ENCODE peak calls at places on chromosomes 16 and 17, in seven cellular contexts. One of them, this sample, is unnamed.

GRCh38 chr16:65111306-65111705 is 10.6 kb downstream of the CDH11 start:
- DNase-seq in tibial artery: no peak
- DNase-seq in A673: no peak
- DNase-seq in ascending aorta: no peak
- DNase-seq in CD8-positive, alpha-beta T cell: no peak
- DNase-seq in right lobe of liver: no peak
- DNase-seq in stomach: no peak
- DNase-seq in this sample: no peak

GRCh38 chr17:75625813-75626486 is 7.3 kb upstream of the SMIM5 start:
- DNase-seq in tibial artery: no peak
- DNase-seq in A673: peak; percentile 44
- DNase-seq in ascending aorta: no peak
- DNase-seq in CD8-positive, alpha-beta T cell: no peak
- DNase-seq in right lobe of liver: no peak
- DNase-seq in stomach: no peak
- DNase-seq in this sample: no peak

GRCh38 chr17:68981288-68981687 is 26.1 kb upstream of the ABCA8 start:
- DNase-seq in tibial artery: peak; percentile 74
- DNase-seq in A673: peak; percentile 92
- DNase-seq in ascending aorta: peak; percentile 76
- DNase-seq in CD8-positive, alpha-beta T cell: no peak
- DNase-seq in right lobe of liver: no peak
- DNase-seq in stomach: peak; percentile 29
- DNase-seq in this sample: peak; percentile 45

GRCh38 chr17:45345554-45346254 is 28.9 kb upstream of the MAP3K14 start:
- DNase-seq in tibial artery: no peak
- DNase-seq in A673: peak; percentile 93
- DNase-seq in ascending aorta: peak; percentile 55
- DNase-seq in CD8-positive, alpha-beta T cell: no peak
- DNase-seq in right lobe of liver: no peak
- DNase-seq in stomach: no peak
- DNase-seq in this sample: no peak

GRCh38 chr17:15431201-15431600 is 36.2 kb downstream of the CDRT4 start:
- DNase-seq in tibial artery: peak; percentile 67
- DNase-seq in A673: no peak
- DNase-seq in ascending aorta: no peak
- DNase-seq in CD8-positive, alpha-beta T cell: no peak
- DNase-seq in right lobe of liver: no peak
- DNase-seq in stomach: no peak
- DNase-seq in this sample: peak; percentile 52

GRCh38 chr16:1209081-1209480 is 16.0 kb downstream of the TPSG1 start:
- DNase-seq in tibial artery: no peak
- DNase-seq in A673: no peak
- DNase-seq in ascending aorta: no peak
- DNase-seq in CD8-positive, alpha-beta T cell: no peak
- DNase-seq in right lobe of liver: no peak
- DNase-seq in stomach: no peak
- DNase-seq in this sample: no peak

GRCh38 chr17:2802574-2802973 is 6.3 kb downstream of the RAP1GAP2 start:
- DNase-seq in tibial artery: no peak
- DNase-seq in A673: no peak
- DNase-seq in ascending aorta: no peak
- DNase-seq in CD8-positive, alpha-beta T cell: no peak
- DNase-seq in right lobe of liver: no peak
- DNase-seq in stomach: no peak
- DNase-seq in this sample: no peak

GRCh38 chr16:53434436-53435065 is at the start of gene RBL2:
- DNase-seq in tibial artery: peak; percentile 89
- DNase-seq in A673: peak; percentile 68
- DNase-seq in ascending aorta: peak; percentile 88
- DNase-seq in CD8-positive, alpha-beta T cell: peak; percentile 90
- DNase-seq in right lobe of liver: peak; percentile 93
- DNase-seq in stomach: peak; percentile 87
- DNase-seq in this sample: peak; percentile 85

GRCh38 chr16:85057948-85058347 is 30.4 kb downstream of the KIAA0513 start:
- DNase-seq in tibial artery: no peak
- DNase-seq in A673: no peak
- DNase-seq in ascending aorta: no peak
- DNase-seq in CD8-positive, alpha-beta T cell: no peak
- DNase-seq in right lobe of liver: no peak
- DNase-seq in stomach: no peak
- DNase-seq in this sample: no peak

GRCh38 chr17:5531019-5531418 is 44.7 kb downstream of the MIS12 start:
- DNase-seq in tibial artery: no peak
- DNase-seq in A673: no peak
- DNase-seq in ascending aorta: no peak
- DNase-seq in CD8-positive, alpha-beta T cell: no peak
- DNase-seq in right lobe of liver: no peak
- DNase-seq in stomach: no peak
- DNase-seq in this sample: no peak

GRCh38 chr17:57987582-57988300 is at the start of gene VEZF1:
- DNase-seq in tibial artery: peak; percentile 87
- DNase-seq in A673: peak; percentile 88
- DNase-seq in ascending aorta: peak; percentile 85
- DNase-seq in CD8-positive, alpha-beta T cell: peak; percentile 91
- DNase-seq in right lobe of liver: peak; percentile 81
- DNase-seq in stomach: peak; percentile 78
- DNase-seq in this sample: peak; percentile 78

GRCh38 chr16:73432794-73433455 is 385.0 kb upstream of the ZFHX3 start:
- DNase-seq in tibial artery: no peak
- DNase-seq in A673: no peak
- DNase-seq in ascending aorta: no peak
- DNase-seq in CD8-positive, alpha-beta T cell: no peak
- DNase-seq in right lobe of liver: no peak
- DNase-seq in stomach: no peak
- DNase-seq in this sample: no peak

GRCh38 chr17:17732892-17733670 is 51.8 kb downstream of the RAI1 start:
- DNase-seq in tibial artery: no peak
- DNase-seq in A673: no peak
- DNase-seq in ascending aorta: no peak
- DNase-seq in CD8-positive, alpha-beta T cell: no peak
- DNase-seq in right lobe of liver: no peak
- DNase-seq in stomach: peak; percentile 57
- DNase-seq in this sample: no peak

GRCh38 chr17:47690121-47690520 is 3.8 kb upstream of the TBKBP1 start:
- DNase-seq in tibial artery: peak; percentile 20
- DNase-seq in A673: peak; percentile 44
- DNase-seq in ascending aorta: no peak
- DNase-seq in CD8-positive, alpha-beta T cell: no peak
- DNase-seq in right lobe of liver: no peak
- DNase-seq in stomach: no peak
- DNase-seq in this sample: no peak

GRCh38 chr17:65005858-65006257 is 50.7 kb downstream of the GNA13 start:
- DNase-seq in tibial artery: no peak
- DNase-seq in A673: no peak
- DNase-seq in ascending aorta: no peak
- DNase-seq in CD8-positive, alpha-beta T cell: no peak
- DNase-seq in right lobe of liver: no peak
- DNase-seq in stomach: no peak
- DNase-seq in this sample: no peak

GRCh38 chr17:39867891-39868553 is at the start of gene ZPBP2:
- DNase-seq in tibial artery: no peak
- DNase-seq in A673: no peak
- DNase-seq in ascending aorta: no peak
- DNase-seq in CD8-positive, alpha-beta T cell: peak; percentile 70
- DNase-seq in right lobe of liver: no peak
- DNase-seq in stomach: no peak
- DNase-seq in this sample: no peak

GRCh38 chr17:33964344-33964979 is 290.6 kb upstream of the CCL2 start:
- DNase-seq in tibial artery: no peak
- DNase-seq in A673: no peak
- DNase-seq in ascending aorta: no peak
- DNase-seq in CD8-positive, alpha-beta T cell: no peak
- DNase-seq in right lobe of liver: no peak
- DNase-seq in stomach: no peak
- DNase-seq in this sample: no peak

GRCh38 chr16:11231367-11231970 is 24.5 kb downstream of the SOCS1 start:
- DNase-seq in tibial artery: no peak
- DNase-seq in A673: no peak
- DNase-seq in ascending aorta: no peak
- DNase-seq in CD8-positive, alpha-beta T cell: no peak
- DNase-seq in right lobe of liver: no peak
- DNase-seq in stomach: no peak
- DNase-seq in this sample: no peak

GRCh38 chr16:2026461-2027023 is at the start of gene NHERF2:
- DNase-seq in tibial artery: no peak
- DNase-seq in A673: peak; percentile 55
- DNase-seq in ascending aorta: no peak
- DNase-seq in CD8-positive, alpha-beta T cell: no peak
- DNase-seq in right lobe of liver: peak; percentile 70
- DNase-seq in stomach: peak; percentile 60
- DNase-seq in this sample: no peak

GRCh38 chr17:7418472-7419152 is 1.5 kb upstream of the SPEM1 start:
- DNase-seq in tibial artery: no peak
- DNase-seq in A673: no peak
- DNase-seq in ascending aorta: no peak
- DNase-seq in CD8-positive, alpha-beta T cell: no peak
- DNase-seq in right lobe of liver: no peak
- DNase-seq in stomach: no peak
- DNase-seq in this sample: no peak

GRCh38 chr17:80449194-80449929 is 27.0 kb downstream of the NPTX1 start:
- DNase-seq in tibial artery: no peak
- DNase-seq in A673: no peak
- DNase-seq in ascending aorta: no peak
- DNase-seq in CD8-positive, alpha-beta T cell: no peak
- DNase-seq in right lobe of liver: no peak
- DNase-seq in stomach: no peak
- DNase-seq in this sample: no peak

GRCh38 chr16:48244863-48245195 is 729 bp downstream of the LONP2 start:
- DNase-seq in tibial artery: no peak
- DNase-seq in A673: no peak
- DNase-seq in ascending aorta: no peak
- DNase-seq in CD8-positive, alpha-beta T cell: no peak
- DNase-seq in right lobe of liver: no peak
- DNase-seq in stomach: no peak
- DNase-seq in this sample: no peak

GRCh38 chr16:48244080-48244862 is at the start of gene LONP2:
- DNase-seq in tibial artery: peak; percentile 94
- DNase-seq in A673: peak; percentile 93
- DNase-seq in ascending aorta: peak; percentile 93
- DNase-seq in CD8-positive, alpha-beta T cell: peak; percentile 93
- DNase-seq in right lobe of liver: peak; percentile 94
- DNase-seq in stomach: peak; percentile 92
- DNase-seq in this sample: peak; percentile 85

GRCh38 chr16:48246066-48246465 is 1.3 kb downstream of the ABCC11 start:
- DNase-seq in tibial artery: no peak
- DNase-seq in A673: no peak
- DNase-seq in ascending aorta: no peak
- DNase-seq in CD8-positive, alpha-beta T cell: no peak
- DNase-seq in right lobe of liver: no peak
- DNase-seq in stomach: no peak
- DNase-seq in this sample: no peak

GRCh38 chr16:48250520-48251278 is 3.4 kb upstream of the ABCC11 start:
- DNase-seq in tibial artery: no peak
- DNase-seq in A673: no peak
- DNase-seq in ascending aorta: no peak
- DNase-seq in CD8-positive, alpha-beta T cell: no peak
- DNase-seq in right lobe of liver: no peak
- DNase-seq in stomach: no peak
- DNase-seq in this sample: no peak

DNA sequence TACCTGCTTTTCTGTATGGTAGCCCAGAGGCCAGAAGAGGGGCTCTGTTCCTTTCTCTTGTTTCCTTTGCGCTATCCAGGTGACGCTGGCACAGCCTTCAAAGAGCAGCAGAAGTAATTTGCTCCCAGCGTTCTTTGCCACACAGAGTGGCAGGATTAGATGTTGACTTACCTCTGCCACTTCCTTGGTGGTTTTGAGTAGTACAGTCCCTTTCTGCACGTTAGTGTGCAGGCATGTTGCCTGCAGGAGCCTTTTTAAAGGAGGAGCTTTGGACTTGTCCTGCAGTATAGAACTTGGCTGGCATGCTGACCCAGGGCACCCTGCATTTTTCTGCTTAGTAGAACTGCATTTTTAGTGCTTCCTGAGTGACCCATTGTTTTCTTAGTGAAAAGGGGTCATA is at the start of gene ABCC11:
- DNase-seq in tibial artery: no peak
- DNase-seq in A673: no peak
- DNase-seq in ascending aorta: no peak
- DNase-seq in CD8-positive, alpha-beta T cell: no peak
- DNase-seq in right lobe of liver: no peak
- DNase-seq in stomach: no peak
- DNase-seq in this sample: no peak
- H3K4me3 ChIP-seq in tibial artery: no peak within 1 kb of the TSS
- H3K4me3 ChIP-seq in A673: no peak within 1 kb of the TSS
- H3K4me3 ChIP-seq in ascending aorta: no peak within 1 kb of the TSS
- H3K4me3 ChIP-seq in CD8-positive, alpha-beta T cell: no peak within 1 kb of the TSS
- H3K4me3 ChIP-seq in right lobe of liver: peak within 1 kb of the TSS; percentile 91
- H3K4me3 ChIP-seq in stomach: no peak within 1 kb of the TSS
- H3K4me3 ChIP-seq in this sample: no peak within 1 kb of the TSS

GRCh38 chr17:78132086-78132676 is 1.6 kb downstream of the TMC8 start:
- DNase-seq in tibial artery: peak; percentile 65
- DNase-seq in A673: no peak
- DNase-seq in ascending aorta: no peak
- DNase-seq in CD8-positive, alpha-beta T cell: peak; percentile 91
- DNase-seq in right lobe of liver: no peak
- DNase-seq in stomach: peak; percentile 63
- DNase-seq in this sample: no peak

GRCh38 chr17:78130080-78130438 is 512 bp upstream of the TMC8 start:
- DNase-seq in tibial artery: no peak
- DNase-seq in A673: no peak
- DNase-seq in ascending aorta: no peak
- DNase-seq in CD8-positive, alpha-beta T cell: no peak
- DNase-seq in right lobe of liver: no peak
- DNase-seq in stomach: no peak
- DNase-seq in this sample: no peak

GRCh38 chr17:78130439-78131101 is at the start of gene TMC8:
- DNase-seq in tibial artery: no peak
- DNase-seq in A673: no peak
- DNase-seq in ascending aorta: no peak
- DNase-seq in CD8-positive, alpha-beta T cell: peak; percentile 91
- DNase-seq in right lobe of liver: peak; percentile 65
- DNase-seq in stomach: peak; percentile 51
- DNase-seq in this sample: no peak

GRCh38 chr17:78132767-78133178 is 2.2 kb downstream of the TMC8 start:
- DNase-seq in tibial artery: peak; percentile 62
- DNase-seq in A673: no peak
- DNase-seq in ascending aorta: no peak
- DNase-seq in CD8-positive, alpha-beta T cell: no peak
- DNase-seq in right lobe of liver: no peak
- DNase-seq in stomach: no peak
- DNase-seq in this sample: no peak

GRCh38 chr17:78131172-78132085 is 858 bp downstream of the TMC8 start:
- DNase-seq in tibial artery: peak; percentile 65
- DNase-seq in A673: no peak
- DNase-seq in ascending aorta: no peak
- DNase-seq in CD8-positive, alpha-beta T cell: peak; percentile 78
- DNase-seq in right lobe of liver: no peak
- DNase-seq in stomach: no peak
- DNase-seq in this sample: no peak
- H3K9me3 ChIP-seq in tibial artery: no peaks in the 10 kb centered on the region
- H3K9me3 ChIP-seq in A673: no peaks in the 10 kb centered on the region
- H3K9me3 ChIP-seq in ascending aorta: no peaks in the 10 kb centered on the region
- H3K9me3 ChIP-seq in CD8-positive, alpha-beta T cell: no peaks in the 10 kb centered on the region
- H3K9me3 ChIP-seq in right lobe of liver: no peaks in the 10 kb centered on the region
- H3K9me3 ChIP-seq in stomach: no peaks in the 10 kb centered on the region
- H3K9me3 ChIP-seq in this sample: no peaks in the 10 kb centered on the region

GRCh38 chr16:88479795-88480760 is 27.0 kb downstream of the ZFPM1 start:
- DNase-seq in tibial artery: no peak
- DNase-seq in A673: no peak
- DNase-seq in ascending aorta: no peak
- DNase-seq in CD8-positive, alpha-beta T cell: peak; percentile 60
- DNase-seq in right lobe of liver: no peak
- DNase-seq in stomach: peak; percentile 66
- DNase-seq in this sample: no peak
- TF ChIP-seq CTCF in tibial artery: no peak
- TF ChIP-seq CTCF in A673: no peak
- TF ChIP-seq CTCF in ascending aorta: no peak
- TF ChIP-seq CTCF in CD8-positive, alpha-beta T cell: no peak
- TF ChIP-seq CTCF in right lobe of liver: no peak
- TF ChIP-seq CTCF in stomach: no peak
- TF ChIP-seq CTCF in this sample: no peak

GRCh38 chr17:28384281-28385036 is 13.0 kb downstream of the SARM1 start:
- DNase-seq in tibial artery: peak; percentile 80
- DNase-seq in A673: no peak
- DNase-seq in ascending aorta: no peak
- DNase-seq in CD8-positive, alpha-beta T cell: peak; percentile 77
- DNase-seq in right lobe of liver: peak; percentile 83
- DNase-seq in stomach: peak; percentile 88
- DNase-seq in this sample: no peak
- H3K4me3 ChIP-seq in tibial artery: peak overlapping the region; percentile 40
- H3K4me3 ChIP-seq in A673: no peak overlapping the region
- H3K4me3 ChIP-seq in ascending aorta: peak overlapping the region; percentile 27
- H3K4me3 ChIP-seq in CD8-positive, alpha-beta T cell: peak overlapping the region; percentile 75
- H3K4me3 ChIP-seq in right lobe of liver: peak overlapping the region; percentile 48
- H3K4me3 ChIP-seq in stomach: peak overlapping the region; percentile 48
- H3K4me3 ChIP-seq in this sample: peak overlapping the region; percentile 16